ENCODE peak calls at places on chromosomes 2 and 18, in eight cellular contexts. Y, L, Q, O, H, T, F and J are unnamed samples.

GRCh38 chr2:149027602-149028250 is 10.8 kb upstream of the LYPD6B start:
- DNase-seq in Y (no peak), L (no peak), Q (no peak), O (no peak), H (no peak), T (no peak), F (no peak), J (no peak)

GRCh38 chr18:57231846-57232245 is 85.0 kb downstream of the BOD1L2 start:
- DNase-seq in Y (no peak), L (no peak), Q (no peak), O (no peak), H (no peak), T (no peak), F (no peak), J (no peak)

GRCh38 chr18:32160547-32160946 is 29.3 kb upstream of the MEP1B start:
- DNase-seq in Y (no peak), L (no peak), Q (no peak), O (no peak), H (no peak), T (no peak), F (no peak), J (no peak)

GRCh38 chr18:27202771-27203170 is 17.7 kb upstream of the CHST9 start:
- DNase-seq in Y (no peak), L (no peak), Q (no peak), O (no peak), H (no peak), T (no peak), F (no peak), J (no peak)

GRCh38 chr2:20113986-20114938 is 62.8 kb upstream of the LAPTM4A start:
- DNase-seq in Y (no peak), L (no peak), Q (no peak), O (no peak), H (peak; percentile 78), T (no peak), F (no peak), J (no peak)

GRCh38 chr2:196677404-196677803 is 37.9 kb downstream of the CCDC150 start:
- DNase-seq in Y (no peak), L (peak; percentile 23), Q (no peak), O (no peak), H (no peak), T (no peak), F (no peak), J (no peak)

GRCh38 chr2:136115183-136115751 is 2.7 kb downstream of the CXCR4 start:
- DNase-seq in Y (no peak), L (no peak), Q (no peak), O (no peak), H (no peak), T (no peak), F (no peak), J (no peak)

GRCh38 chr2:161237397-161238263 is 70.6 kb upstream of the PSMD14 start:
- DNase-seq in Y (peak; percentile 4), L (no peak), Q (no peak), O (peak; percentile 64), H (peak; percentile 83), T (no peak), F (no peak), J (no peak)

GRCh38 chr2:233183869-233184418 is 67.5 kb upstream of the ATG16L1 start:
- DNase-seq in Y (no peak), L (no peak), Q (no peak), O (no peak), H (peak; percentile 32), T (no peak), F (no peak), J (no peak)

GRCh38 chr2:85769236-85769986 is 15.6 kb downstream of the ATOH8 start:
- DNase-seq in Y (peak; percentile 56), L (no peak), Q (no peak), O (peak; percentile 67), H (no peak), T (no peak), F (no peak), J (no peak)

GRCh38 chr2:70834881-70835280 is 735 bp downstream of the CD207 start:
- DNase-seq in Y (no peak), L (no peak), Q (peak; percentile 13), O (no peak), H (no peak), T (no peak), F (no peak), J (no peak)

GRCh38 chr2:28442328-28442727 is 49.7 kb downstream of the FOSL2 start:
- DNase-seq in Y (no peak), L (no peak), Q (no peak), O (no peak), H (no peak), T (no peak), F (no peak), J (no peak)

GRCh38 chr2:217203086-217203485 is 343.2 kb upstream of the TNP1 start:
- DNase-seq in Y (no peak), L (no peak), Q (no peak), O (no peak), H (no peak), T (no peak), F (no peak), J (no peak)

GRCh38 chr18:1252936-1253335 is 348.3 kb downstream of the ADCYAP1 start:
- DNase-seq in Y (no peak), L (no peak), Q (no peak), O (no peak), H (no peak), T (no peak), F (no peak), J (no peak)

GRCh38 chr2:118492335-118492734 is 355.1 kb downstream of the EN1 start:
- DNase-seq in Y (no peak), L (no peak), Q (no peak), O (peak; percentile 2), H (no peak), T (peak; percentile 6), F (no peak), J (no peak)

GRCh38 chr2:240585681-240586197 is 795 bp upstream of the CAPN10 start:
- DNase-seq in Y (no peak), L (no peak), Q (no peak), O (no peak), H (peak; percentile 64), T (no peak), F (no peak), J (no peak)

GRCh38 chr2:133642831-133643230 is 74.6 kb upstream of the NCKAP5 start:
- DNase-seq in Y (no peak), L (no peak), Q (no peak), O (no peak), H (no peak), T (no peak), F (no peak), J (no peak)